ENCODE peak calls at places on chromosome 19, in eight cellular contexts. F is RWPE1, H is AG09309, C is foreskin fibroblast, A is body of pancreas, M is fibroblast of lung, K is activated B cell treated with CpG ODN at 0.5 μM for 24 hours, J is tibial artery. X is an unnamed sample.

GRCh38 chr19:44111910-44112463 is 1.2 kb upstream of the ZNF225 start:
- DNase-seq in J (no peak), K (no peak), F (peak; percentile 4), H (peak; percentile 64), C (peak; percentile 86), A (no peak), M (peak; percentile 94), X (no peak)

GRCh38 chr19:49057636-49058234 is at the start of gene CGB7:
- DNase-seq in K (peak; percentile 37), H (no peak), F (peak; percentile 83), A (peak; percentile 77), J (peak; percentile 80), M (peak; percentile 62), C (peak; percentile 44), X (no peak)

GRCh38 chr19:8367327-8368001 is 3.5 kb downstream of the ANGPTL4 start:
- DNase-seq in J (peak; percentile 81), A (peak; percentile 97), M (peak; percentile 93), F (peak; percentile 87), H (peak; percentile 92), K (no peak), C (peak; percentile 97), X (no peak)

GRCh38 chr19:52896431-52897148 is 845 bp downstream of the ZNF320 start:
- DNase-seq in A (peak; percentile 37), J (no peak), C (no peak), M (peak; percentile 26), H (no peak), F (peak; percentile 33), K (no peak), X (no peak)

GRCh38 chr19:52170304-52170703 is 1.1 kb downstream of the ZNF836 start:
- DNase-seq in A (no peak), H (no peak), F (no peak), J (no peak), K (no peak), M (no peak), C (no peak), X (no peak)

GRCh38 chr19:16605552-16605951 is 22.5 kb downstream of the MED26 start:
- DNase-seq in K (no peak), C (no peak), J (no peak), M (no peak), H (no peak), F (no peak), A (no peak), X (no peak)

GRCh38 chr19:10209305-10209704 is 14.6 kb upstream of the DNMT1 start:
- DNase-seq in K (no peak), A (no peak), C (peak; percentile 56), F (no peak), H (peak; percentile 61), J (no peak), M (peak; percentile 74), X (no peak)

GRCh38 chr19:9531933-9532332 is 6.5 kb downstream of the ZNF426 start:
- DNase-seq in C (no peak), A (no peak), M (peak; percentile 37), F (peak; percentile 78), K (no peak), J (no peak), H (no peak), X (no peak)

GRCh38 chr19:46386151-46386550 is 27.2 kb downstream of the CCDC8 start:
- DNase-seq in H (no peak), F (no peak), J (peak; percentile 61), K (no peak), C (no peak), M (no peak), A (peak; percentile 4), X (no peak)

DNA sequence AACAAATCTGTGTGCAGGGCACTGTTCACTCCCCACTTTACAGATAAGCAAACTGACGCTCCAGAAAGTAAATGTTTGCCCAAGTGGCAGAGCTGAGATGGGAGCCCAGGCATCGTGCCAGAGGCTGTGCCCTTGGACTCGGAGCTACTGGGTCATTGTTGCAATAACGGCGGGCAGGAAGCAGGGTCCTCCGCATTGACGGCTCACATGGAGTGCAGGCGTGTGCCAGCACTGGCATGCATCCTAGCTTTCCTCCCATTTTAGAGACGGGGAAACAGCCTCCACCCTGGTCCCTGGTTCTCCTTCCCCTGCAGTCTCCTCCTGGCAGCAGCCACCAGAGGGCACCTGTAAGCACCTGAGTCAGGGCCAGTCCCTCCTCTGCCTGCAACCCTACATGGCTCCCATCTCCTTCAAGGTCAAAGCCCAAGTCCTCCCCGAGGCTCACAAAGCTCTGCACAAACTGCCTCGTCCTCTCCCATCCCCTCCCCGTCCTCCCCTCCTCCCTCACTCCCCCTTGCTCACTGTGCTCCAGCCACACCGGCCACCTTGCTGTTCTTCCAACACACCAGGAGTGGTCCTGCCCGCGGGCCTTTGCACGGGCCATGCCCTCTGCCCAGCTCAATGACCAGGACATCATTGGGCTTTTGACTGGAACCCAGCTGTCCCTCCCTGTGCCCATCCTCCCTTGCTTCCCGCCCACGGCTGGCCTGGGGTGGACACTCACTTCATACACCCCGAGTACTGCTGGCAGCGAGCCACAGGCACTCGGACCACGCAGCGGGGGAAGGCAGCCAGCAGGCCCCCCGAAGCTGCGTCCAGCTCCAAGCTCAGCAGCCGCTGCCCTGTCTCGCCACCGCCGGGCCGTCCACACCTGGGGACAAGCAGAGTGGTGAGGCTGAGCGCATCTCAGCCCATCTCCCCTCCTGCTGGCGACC is 7.7 kb upstream of the LRG1 start:
- DNase-seq in F (no peak), A (peak; percentile 91), J (no peak), H (no peak), M (no peak), C (no peak), K (no peak), X (no peak)
- TF ChIP-seq CTCF in F (peak; percentile 27), A (no peak), J (no peak), H (peak; percentile 30), M (peak; percentile 29), C (peak; percentile 38), K (no peak), X (no peak)

GRCh38 chr19:40165362-40165937 is 25.8 kb upstream of the MAP3K10 start:
- DNase-seq in A (peak; percentile 28), H (no peak), M (peak; percentile 10), F (no peak), C (no peak), J (no peak), K (peak; percentile 39), X (peak; percentile 63)
- TF ChIP-seq CTCF in A (no peak), H (peak; percentile 84), M (peak; percentile 70), F (peak; percentile 47), C (peak; percentile 79), J (peak; percentile 30), K (no peak), X (peak; percentile 72)

GRCh38 chr19:57706346-57706745 is 2.7 kb downstream of the ZNF154 start:
- DNase-seq in F (no peak), C (no peak), J (no peak), K (no peak), M (no peak), H (no peak), A (no peak), X (no peak)

GRCh38 chr19:57712222-57712621 is 3.2 kb upstream of the ZNF154 start:
- DNase-seq in H (no peak), F (no peak), K (no peak), C (no peak), M (no peak), A (no peak), J (no peak), X (no peak)

GRCh38 chr19:57708641-57709354 is at the start of gene ZNF154:
- DNase-seq in F (no peak), M (peak; percentile 79), K (peak; percentile 56), C (peak; percentile 50), A (peak; percentile 28), J (no peak), H (no peak), X (peak; percentile 54)

GRCh38 chr19:57709616-57710015 is 612 bp upstream of the ZNF154 start:
- DNase-seq in F (no peak), H (no peak), J (no peak), C (no peak), M (no peak), K (no peak), A (no peak), X (no peak)
- TF ChIP-seq CTCF in F (no peak), H (no peak), J (no peak), C (no peak), M (no peak), K (no peak), A (no peak), X (no peak)

GRCh38 chr19:5292843-5293606 is 47.6 kb downstream of the PTPRS start:
- DNase-seq in K (peak; percentile 43), A (peak; percentile 66), F (peak; percentile 93), J (peak; percentile 84), H (no peak), M (peak; percentile 69), C (peak; percentile 72), X (no peak)
- TF ChIP-seq CTCF in K (no peak), A (no peak), F (no peak), J (no peak), H (no peak), M (no peak), C (no peak), X (no peak)

GRCh38 chr19:3692141-3693029 is 7.9 kb downstream of the PIP5K1C start:
- DNase-seq in K (peak; percentile 54), M (no peak), F (no peak), J (no peak), C (no peak), H (no peak), A (no peak), X (peak; percentile 56)
- TF ChIP-seq CTCF in K (no peak), M (peak; percentile 53), F (peak; percentile 54), J (peak; percentile 41), C (peak; percentile 51), H (peak; percentile 48), A (peak; percentile 8), X (peak; percentile 56)